ENCODE peak calls at places on chromosome 6, in five cellular contexts. Q is vagina, G is HCT116, L is body of pancreas, O is gastrocnemius medialis. R is an unnamed sample.

GRCh38 chr6:84872996-84873395 is 108.6 kb upstream of the TBX18 start:
- DNase-seq in Q (no peak), O (no peak), G (no peak), L (no peak), R (no peak)

GRCh38 chr6:84119277-84119676 is 85.7 kb downstream of the MRAP2 start:
- DNase-seq in G (no peak), Q (no peak), O (no peak), L (no peak), R (no peak)

GRCh38 chr6:100078509-100078908 is 84.5 kb upstream of the MCHR2 start:
- DNase-seq in O (peak; percentile 83), L (peak; percentile 7), Q (no peak), G (peak; percentile 32), R (no peak)

GRCh38 chr6:5305968-5306626 is 44.8 kb downstream of the FARS2 start:
- DNase-seq in G (no peak), Q (no peak), L (no peak), O (no peak), R (no peak)

GRCh38 chr6:139252018-139252390 is 39.8 kb downstream of the TXLNB start:
- DNase-seq in Q (no peak), G (no peak), O (no peak), L (no peak), R (no peak)

GRCh38 chr6:121748376-121748775 is 312.9 kb downstream of the GJA1 start:
- DNase-seq in G (no peak), Q (no peak), O (no peak), L (no peak), R (no peak)

GRCh38 chr6:18741741-18742140 is 354.6 kb downstream of the RNF144B start:
- DNase-seq in G (no peak), O (no peak), L (no peak), Q (no peak), R (no peak)

GRCh38 chr6:81786159-81786558 is 33.7 kb upstream of the TENT5A start:
- DNase-seq in L (no peak), G (no peak), O (no peak), Q (no peak), R (no peak)

GRCh38 chr6:153210083-153210482 is 79.0 kb upstream of the RGS17 start:
- DNase-seq in O (no peak), Q (no peak), L (no peak), G (no peak), R (no peak)

GRCh38 chr6:795046-795445 is 102.1 kb upstream of the EXOC2 start:
- DNase-seq in L (no peak), G (no peak), Q (peak; percentile 22), O (no peak), R (no peak)
- TF ChIP-seq POLR2A in L (no peak), G (no peak), Q (no peak), O (no peak), R (no peak)

GRCh38 chr6:75993236-75994162 is 79.0 kb downstream of the IMPG1 start:
- DNase-seq in O (no peak), L (no peak), Q (no peak), G (no peak), R (no peak)
- H3K4me3 ChIP-seq in O (no peak overlapping the region), L (no peak overlapping the region), Q (no peak overlapping the region), G (no peak overlapping the region), R (no peak overlapping the region)

GRCh38 chr6:90536516-90536915 is 50.4 kb downstream of the MAP3K7 start:
- DNase-seq in O (no peak), G (no peak), Q (no peak), L (no peak), R (no peak)

GRCh38 chr6:90537723-90538407 is 49.0 kb downstream of the MAP3K7 start:
- DNase-seq in Q (no peak), L (no peak), O (no peak), G (no peak), R (no peak)

GRCh38 chr6:90534337-90535025 is 52.4 kb downstream of the MAP3K7 start:
- DNase-seq in Q (no peak), O (no peak), G (no peak), L (no peak), R (no peak)

GRCh38 chr6:90538651-90539050 is 48.2 kb downstream of the MAP3K7 start:
- DNase-seq in L (no peak), O (no peak), G (no peak), Q (no peak), R (no peak)

DNA sequence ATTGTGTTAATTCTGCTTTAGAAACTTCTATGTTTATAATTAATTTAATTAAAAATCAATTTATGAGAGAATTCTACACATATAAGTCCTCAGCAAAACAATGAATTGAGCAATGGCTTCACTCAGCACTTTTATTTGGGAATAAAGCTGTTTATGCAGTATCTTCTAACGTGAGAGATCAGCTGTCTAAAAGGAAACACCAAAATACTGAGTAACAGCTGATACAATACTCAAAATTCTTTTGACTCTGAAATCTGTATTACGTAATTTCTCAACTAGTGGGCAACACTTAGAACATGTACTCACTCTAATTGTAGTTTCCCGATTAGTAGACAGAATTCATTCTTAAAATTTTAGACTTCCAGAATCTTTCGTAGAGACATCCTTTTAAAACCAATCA is 49.8 kb downstream of the MAP3K7 start:
- DNase-seq in O (no peak), Q (no peak), L (no peak), G (no peak), R (no peak)
- H3K27ac ChIP-seq in O (no peak overlapping the region), Q (no peak overlapping the region), L (no peak overlapping the region), G (no peak overlapping the region), R (no peak overlapping the region)

GRCh38 chr6:6886160-6886885 is 221.4 kb upstream of the RREB1 start:
- DNase-seq in Q (no peak), L (no peak), O (peak; percentile 44), G (no peak), R (no peak)
- TF ChIP-seq POLR2A in Q (no peak), L (no peak), O (no peak), G (no peak), R (no peak)

DNA sequence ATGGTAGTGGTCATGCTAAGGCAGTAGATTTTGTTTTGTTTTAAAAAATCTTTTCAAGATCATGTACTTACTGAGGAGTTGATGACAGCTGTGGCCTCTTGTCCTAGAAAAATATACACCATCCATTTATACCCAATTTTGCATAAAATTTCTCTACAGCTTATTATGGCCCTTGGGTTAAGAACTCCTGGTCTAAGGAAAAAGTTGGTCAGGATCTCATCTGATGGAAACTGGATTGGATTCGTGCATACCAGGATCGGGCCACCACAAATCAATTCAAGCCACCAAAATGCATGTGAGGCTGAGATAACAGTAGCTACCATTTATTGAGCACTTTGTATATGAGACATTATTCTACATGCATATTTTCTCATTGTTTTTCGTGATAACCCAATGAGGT is 244.4 kb downstream of the ZFAND3 start:
- DNase-seq in L (no peak), O (no peak), Q (no peak), G (no peak), R (no peak)
- H3K4me3 ChIP-seq in L (no peak overlapping the region), O (no peak overlapping the region), Q (no peak overlapping the region), G (no peak overlapping the region), R (no peak overlapping the region)

GRCh38 chr6:27007020-27007419 is 240.5 kb upstream of the PRSS16 start:
- DNase-seq in O (no peak), L (no peak), Q (no peak), G (no peak), R (no peak)
- H3K27ac ChIP-seq in O (no peak overlapping the region), L (no peak overlapping the region), Q (no peak overlapping the region), G (no peak overlapping the region), R (no peak overlapping the region)

GRCh38 chr6:2414885-2415523 is 169.6 kb upstream of the GMDS start:
- DNase-seq in O (no peak), L (no peak), G (no peak), Q (no peak), R (no peak)

GRCh38 chr6:2410982-2411381 is 165.6 kb upstream of the GMDS start:
- DNase-seq in G (no peak), Q (no peak), O (no peak), L (no peak), R (no peak)

GRCh38 chr6:2412731-2413130 is 167.3 kb upstream of the GMDS start:
- DNase-seq in Q (no peak), L (no peak), O (no peak), G (no peak), R (no peak)

GRCh38 chr6:2416128-2416712 is 170.8 kb upstream of the GMDS start:
- DNase-seq in O (no peak), L (no peak), G (no peak), Q (no peak), R (no peak)
- TF ChIP-seq POLR2A in O (no peak), L (no peak), G (no peak), Q (no peak), R (no peak)

GRCh38 chr6:170459451-170459850 is 93.7 kb downstream of the PSMB1 start:
- DNase-seq in Q (no peak), L (no peak), G (no peak), O (no peak), R (peak; percentile 31)
- H3K4me3 ChIP-seq in Q (peak overlapping the region; percentile 15), L (no peak overlapping the region), G (no peak overlapping the region), O (no peak overlapping the region), R (no peak overlapping the region)

GRCh38 chr6:160035241-160035640 is 66.4 kb downstream of the IGF2R start:
- DNase-seq in Q (peak; percentile 82), G (no peak), L (no peak), O (no peak), R (no peak)
- H3K27ac ChIP-seq in Q (peak overlapping the region; percentile 84), G (no peak overlapping the region), L (no peak overlapping the region), O (peak overlapping the region; percentile 75), R (no peak overlapping the region)

GRCh38 chr6:30614843-30615218 is 2.2 kb downstream of the PPP1R10 start:
- DNase-seq in O (peak; percentile 93), Q (peak; percentile 95), G (peak; percentile 93), L (peak; percentile 98), R (peak; percentile 95)
- TF ChIP-seq POLR2A in O (peak; percentile 95), Q (peak; percentile 91), G (peak; percentile 16), L (peak; percentile 81), R (peak; percentile 29)